ENCODE peak calls at places on chromosomes 16 and 17, in four cellular contexts. I, G, E and A are unnamed samples.

GRCh38 chr17:68190495-68190894 is 57.3 kb upstream of the AMZ2 start:
- DNase-seq in I (no peak), G (no peak), E (no peak), A (no peak)

GRCh38 chr17:9258115-9259020 is 237.1 kb downstream of the NTN1 start:
- DNase-seq in I (no peak), G (no peak), E (no peak), A (no peak)

GRCh38 chr17:78226752-78227454 is 4.5 kb upstream of the TMEM235 start:
- DNase-seq in I (no peak), G (peak), E (no peak), A (no peak)

GRCh38 chr17:63033142-63033541 is 67.1 kb downstream of the TANC2 start:
- DNase-seq in I (no peak), G (no peak), E (no peak), A (no peak)

GRCh38 chr16:76268824-76269223 is 8.4 kb upstream of the CNTNAP4 start:
- DNase-seq in I (no peak), G (no peak), E (no peak), A (no peak)

GRCh38 chr17:67421869-67422273 is 44.8 kb downstream of the PITPNC1 start:
- DNase-seq in I (peak), G (peak), E (no peak), A (no peak)

GRCh38 chr17:72461757-72462156 is 340.9 kb downstream of the SOX9 start:
- DNase-seq in I (peak), G (no peak), E (no peak), A (no peak)

GRCh38 chr16:3804426-3805016 is 76.0 kb downstream of the CREBBP start:
- DNase-seq in I (no peak), G (no peak), E (peak), A (no peak)

GRCh38 chr17:81516439-81516838 is 3.8 kb upstream of the ACTG1 start:
- DNase-seq in I (no peak), G (peak), E (no peak), A (no peak)

GRCh38 chr17:59890720-59891119 is 2.0 kb downstream of the TUBD1 start:
- DNase-seq in I (peak), G (no peak), E (peak), A (no peak)

GRCh38 chr16:12188674-12189249 is 212.2 kb downstream of the SNX29 start:
- DNase-seq in I (peak), G (peak), E (no peak), A (no peak)

GRCh38 chr17:2214887-2215615 is 88.5 kb downstream of the SMG6 start:
- DNase-seq in I (no peak), G (peak), E (no peak), A (no peak)

GRCh38 chr17:74566132-74566753 is 1.1 kb downstream of the CD300H start:
- DNase-seq in I (peak), G (peak), E (peak), A (peak)

GRCh38 chr16:88985521-88985920 is 8.5 kb upstream of the CBFA2T3 start:
- DNase-seq in I (no peak), G (no peak), E (no peak), A (no peak)

GRCh38 chr17:65468321-65468720 is 93.1 kb downstream of the AXIN2 start:
- DNase-seq in I (no peak), G (no peak), E (no peak), A (no peak)

GRCh38 chr17:65467156-65467555 is 94.3 kb downstream of the AXIN2 start:
- DNase-seq in I (no peak), G (no peak), E (no peak), A (no peak)

GRCh38 chr17:65466547-65466946 is 94.9 kb downstream of the AXIN2 start:
- DNase-seq in I (no peak), G (no peak), E (no peak), A (no peak)

GRCh38 chr17:65459667-65460415 is 101.6 kb downstream of the AXIN2 start:
- DNase-seq in I (no peak), G (no peak), E (no peak), A (no peak)

DNA sequence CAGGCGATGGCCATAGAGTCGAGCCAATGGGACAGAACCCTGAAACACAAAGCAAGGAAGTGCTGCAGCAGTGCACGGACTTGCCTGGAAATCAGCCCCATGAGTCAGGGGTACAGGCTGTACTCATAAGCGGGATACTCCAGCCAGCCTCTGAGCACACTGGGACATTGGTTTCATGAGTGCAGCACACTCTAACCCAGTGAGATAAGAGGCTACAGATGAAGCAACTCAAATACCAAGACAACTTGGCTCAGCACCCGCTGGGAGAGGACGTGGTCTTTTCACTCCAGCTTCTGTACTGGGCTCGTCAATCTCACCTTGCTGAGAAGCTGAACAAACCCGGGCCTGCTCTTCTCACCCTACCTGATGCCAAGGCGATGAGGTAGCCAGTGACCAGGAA is 98.2 kb downstream of the AXIN2 start:
- DNase-seq in I (no peak), G (no peak), E (no peak), A (peak)
- TF ChIP-seq EP300 in I (no peak), G (no peak), E (no peak), A (peak)

GRCh38 chr16:58041628-58041955 is 16.0 kb downstream of the MMP15 start:
- DNase-seq in I (no peak), G (no peak), E (no peak), A (no peak)

GRCh38 chr16:58039829-58040495 is 14.4 kb downstream of the MMP15 start:
- DNase-seq in I (no peak), G (no peak), E (no peak), A (no peak)

GRCh38 chr16:58040945-58041627 is 15.5 kb downstream of the MMP15 start:
- DNase-seq in I (no peak), G (no peak), E (no peak), A (no peak)

GRCh38 chr16:58042001-58042885 is 16.7 kb downstream of the MMP15 start:
- DNase-seq in I (no peak), G (no peak), E (no peak), A (no peak)

DNA sequence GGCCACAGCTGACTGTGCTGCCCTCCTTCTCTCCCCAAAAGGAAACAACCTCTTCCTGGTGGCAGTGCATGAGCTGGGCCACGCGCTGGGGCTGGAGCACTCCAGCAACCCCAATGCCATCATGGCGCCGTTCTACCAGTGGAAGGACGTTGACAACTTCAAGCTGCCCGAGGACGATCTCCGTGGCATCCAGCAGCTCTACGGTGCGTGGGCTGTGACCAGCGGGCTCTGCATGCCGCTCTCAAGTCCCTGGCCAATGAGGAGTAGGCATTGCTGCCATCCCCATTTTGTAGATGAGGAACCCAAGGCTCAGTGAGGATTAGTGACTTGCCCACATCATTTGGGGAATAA is 14.9 kb downstream of the MMP15 start:
- DNase-seq in I (no peak), G (no peak), E (no peak), A (no peak)
- TF ChIP-seq EP300 in I (no peak), G (no peak), E (no peak), A (no peak)

GRCh38 chr17:39462644-39463375 is 1.5 kb downstream of the CDK12 start:
- DNase-seq in I (peak), G (peak), E (peak), A (no peak)

GRCh38 chr17:39455919-39456318 is 4.9 kb upstream of the MED1 start:
- DNase-seq in I (no peak), G (no peak), E (no peak), A (no peak)

GRCh38 chr17:39461911-39462641 is 790 bp downstream of the CDK12 start:
- DNase-seq in I (no peak), G (no peak), E (peak), A (peak)

GRCh38 chr17:39461113-39461910 is at the start of gene CDK12:
- DNase-seq in I (peak), G (peak), E (peak), A (peak)
- TF ChIP-seq EP300 in I (no peak), G (no peak), E (no peak), A (no peak)

DNA sequence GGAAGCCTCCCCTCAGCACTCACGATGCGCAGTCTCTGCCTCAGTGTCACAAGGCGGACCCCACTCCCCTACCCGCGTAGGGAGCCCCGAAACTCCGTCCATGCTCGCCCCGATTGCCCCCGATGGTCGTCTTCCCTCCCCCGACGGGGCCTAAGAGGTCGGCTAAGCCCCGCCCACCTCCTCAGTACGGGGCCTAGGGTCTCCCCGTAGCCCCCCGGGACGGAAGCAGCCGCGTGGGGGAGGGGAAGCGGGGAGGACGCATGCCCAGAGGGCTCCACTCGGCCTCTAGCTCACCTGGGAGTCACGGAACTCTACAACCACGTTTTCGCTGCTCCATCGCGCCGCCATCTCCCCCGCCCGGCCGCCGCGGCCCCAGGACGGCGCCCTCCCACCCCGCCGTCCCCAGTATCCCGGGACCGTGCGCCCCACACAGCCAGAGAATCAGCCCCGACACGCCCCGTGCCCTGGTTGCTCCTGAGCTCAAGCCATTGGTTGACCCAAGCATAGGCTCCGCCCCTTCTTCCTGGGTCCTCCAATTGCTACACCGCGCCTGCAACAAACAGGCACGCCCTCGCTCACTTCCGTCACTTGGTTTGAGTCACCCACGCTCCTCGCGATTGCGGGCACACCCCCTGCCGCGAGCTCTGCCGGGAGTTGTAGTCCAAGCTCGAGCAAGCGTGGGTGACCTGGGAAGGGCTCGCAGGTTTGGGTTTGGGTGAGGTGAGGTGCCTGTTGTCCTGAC is at the start of gene WDR59:
- DNase-seq in I (peak), G (peak), E (peak), A (peak)
- TF ChIP-seq EP300 in I (no peak), G (no peak), E (no peak), A (no peak)

GRCh38 chr16:27538508-27538907 is 11.2 kb downstream of the GTF3C1 start:
- DNase-seq in I (no peak), G (no peak), E (peak), A (no peak)
- TF ChIP-seq EP300 in I (no peak), G (no peak), E (no peak), A (no peak)

DNA sequence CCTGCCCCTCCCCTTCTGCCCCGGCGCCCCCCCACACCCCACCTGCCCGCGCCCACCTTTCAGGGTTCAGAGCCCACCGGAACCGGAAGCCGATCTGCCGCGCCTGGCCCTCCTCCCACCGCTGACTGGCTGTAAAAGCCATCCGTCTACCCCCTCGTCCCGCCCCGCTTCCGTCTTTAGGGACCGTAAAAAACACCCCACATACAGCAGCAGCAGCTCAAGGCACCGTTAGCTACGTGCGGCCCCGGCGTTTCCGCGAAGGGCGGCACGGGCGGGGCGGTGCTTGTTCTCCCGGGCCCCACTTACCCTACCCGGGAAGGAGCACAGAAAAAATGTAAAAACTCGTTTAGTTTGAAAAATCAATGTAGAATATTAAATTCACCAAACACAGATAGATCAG is at the start of gene MRPL28:
- DNase-seq in I (peak), G (peak), E (peak), A (peak)
- TF ChIP-seq EP300 in I (no peak), G (no peak), E (no peak), A (no peak)

GRCh38 chr17:7315570-7316243 is 547 bp upstream of the GPS2 start:
- DNase-seq in I (no peak), G (no peak), E (no peak), A (peak)
- TF ChIP-seq EP300 in I (peak), G (no peak), E (no peak), A (no peak)

GRCh38 chr17:19648475-19649406 is at the start of gene ALDH3A2:
- DNase-seq in I (peak), G (peak), E (peak), A (peak)
- TF ChIP-seq EP300 in I (no peak), G (no peak), E (no peak), A (no peak)

GRCh38 chr17:40111221-40112128 is 10.3 kb upstream of the MSL1 start:
- DNase-seq in I (peak), G (peak), E (peak), A (peak)
- TF ChIP-seq EP300 in I (no peak), G (peak), E (peak), A (peak)